ENCODE peak calls at places on chromosomes 1 and 21, in eight cellular contexts. Q is breast epithelium, V is stomach, A is fibroblast of lung, F is IMR-90, X is astrocyte, L is uterus, K is right lobe of liver. D is an unnamed sample.

GRCh38 chr1:42957880-42958487 is 684 bp downstream of the SLC2A1 start:
- DNase-seq in Q (peak; percentile 56), V (peak; percentile 46), A (peak; percentile 38), F (peak; percentile 40), X (no peak), L (peak; percentile 45), K (peak; percentile 80), D (peak; percentile 53)

GRCh38 chr1:58755468-58755872 is 28.4 kb downstream of the JUN start:
- DNase-seq in Q (peak; percentile 84), V (peak; percentile 38), A (peak; percentile 99), F (peak; percentile 100), X (peak; percentile 100), L (peak; percentile 67), K (peak; percentile 83), D (no peak)

GRCh38 chr21:44288251-44289110 is 2.8 kb downstream of the AIRE start:
- DNase-seq in Q (no peak), V (no peak), A (no peak), F (no peak), X (no peak), L (no peak), K (no peak), D (peak; percentile 16)

GRCh38 chr1:65104854-65105540 is 43.0 kb upstream of the AK4 start:
- DNase-seq in Q (no peak), V (no peak), A (no peak), F (no peak), X (no peak), L (no peak), K (no peak), D (no peak)

GRCh38 chr1:170309389-170310013 is 163.7 kb downstream of the NTMT2 start:
- DNase-seq in Q (no peak), V (no peak), A (peak; percentile 90), F (peak; percentile 95), X (peak; percentile 97), L (peak; percentile 30), K (no peak), D (peak; percentile 18)

GRCh38 chr21:33967086-33967571 is 51.5 kb upstream of the ATP5PO start:
- DNase-seq in Q (no peak), V (no peak), A (no peak), F (no peak), X (peak; percentile 94), L (no peak), K (no peak), D (no peak)

GRCh38 chr1:168079761-168080160 is 57.0 kb downstream of the GPR161 start:
- DNase-seq in Q (no peak), V (no peak), A (no peak), F (peak; percentile 65), X (peak; percentile 67), L (no peak), K (no peak), D (no peak)

GRCh38 chr21:45074818-45075605 is 632 bp downstream of the ADARB1 start:
- DNase-seq in Q (no peak), V (peak; percentile 26), A (no peak), F (no peak), X (peak; percentile 34), L (no peak), K (peak; percentile 54), D (peak; percentile 10)

GRCh38 chr1:19869929-19870328 is 12.3 kb upstream of the OTUD3 start:
- DNase-seq in Q (no peak), V (no peak), A (peak; percentile 21), F (peak; percentile 58), X (peak; percentile 56), L (no peak), K (no peak), D (no peak)

GRCh38 chr1:26234644-26235384 is 814 bp downstream of the CEP85 start:
- DNase-seq in Q (no peak), V (no peak), A (peak; percentile 21), F (peak; percentile 5), X (peak; percentile 27), L (no peak), K (no peak), D (no peak)

GRCh38 chr1:234093741-234094140 is 189.3 kb downstream of the SLC35F3 start:
- DNase-seq in Q (peak; percentile 58), V (no peak), A (no peak), F (no peak), X (no peak), L (peak; percentile 46), K (no peak), D (no peak)

GRCh38 chr1:215567491-215568286 is 585 bp downstream of the KCTD3 start:
- DNase-seq in Q (peak; percentile 40), V (no peak), A (peak; percentile 68), F (peak; percentile 46), X (peak; percentile 46), L (peak; percentile 45), K (no peak), D (peak; percentile 53)

GRCh38 chr1:7549693-7550161 is 221.4 kb upstream of the VAMP3 start:
- DNase-seq in Q (no peak), V (no peak), A (no peak), F (peak; percentile 35), X (no peak), L (no peak), K (no peak), D (peak; percentile 13)

GRCh38 chr1:233575450-233575849 is 38.5 kb upstream of the KCNK1 start:
- DNase-seq in Q (no peak), V (no peak), A (no peak), F (no peak), X (no peak), L (no peak), K (no peak), D (no peak)

GRCh38 chr1:84998642-84999280 is 1.8 kb upstream of the MCOLN2 start:
- DNase-seq in Q (no peak), V (peak; percentile 30), A (peak; percentile 14), F (peak; percentile 10), X (no peak), L (no peak), K (no peak), D (no peak)

GRCh38 chr1:167693425-167694045 is 28.2 kb upstream of the MPZL1 start:
- DNase-seq in Q (no peak), V (no peak), A (no peak), F (no peak), X (no peak), L (no peak), K (no peak), D (no peak)

GRCh38 chr1:27026621-27027574 is 14.2 kb upstream of the TENT5B start:
- DNase-seq in Q (peak; percentile 95), V (peak; percentile 75), A (peak; percentile 81), F (peak; percentile 69), X (peak; percentile 76), L (peak; percentile 59), K (no peak), D (no peak)

GRCh38 chr21:32844653-32845443 is 73.3 kb upstream of the PAXBP1 start:
- DNase-seq in Q (no peak), V (no peak), A (peak; percentile 48), F (peak; percentile 43), X (peak; percentile 62), L (no peak), K (no peak), D (no peak)
- TF ChIP-seq CTCF in Q (no peak), V (no peak), A (no peak), F (no peak), X (peak; percentile 7), L (no peak), K (no peak), D (no peak)

DNA sequence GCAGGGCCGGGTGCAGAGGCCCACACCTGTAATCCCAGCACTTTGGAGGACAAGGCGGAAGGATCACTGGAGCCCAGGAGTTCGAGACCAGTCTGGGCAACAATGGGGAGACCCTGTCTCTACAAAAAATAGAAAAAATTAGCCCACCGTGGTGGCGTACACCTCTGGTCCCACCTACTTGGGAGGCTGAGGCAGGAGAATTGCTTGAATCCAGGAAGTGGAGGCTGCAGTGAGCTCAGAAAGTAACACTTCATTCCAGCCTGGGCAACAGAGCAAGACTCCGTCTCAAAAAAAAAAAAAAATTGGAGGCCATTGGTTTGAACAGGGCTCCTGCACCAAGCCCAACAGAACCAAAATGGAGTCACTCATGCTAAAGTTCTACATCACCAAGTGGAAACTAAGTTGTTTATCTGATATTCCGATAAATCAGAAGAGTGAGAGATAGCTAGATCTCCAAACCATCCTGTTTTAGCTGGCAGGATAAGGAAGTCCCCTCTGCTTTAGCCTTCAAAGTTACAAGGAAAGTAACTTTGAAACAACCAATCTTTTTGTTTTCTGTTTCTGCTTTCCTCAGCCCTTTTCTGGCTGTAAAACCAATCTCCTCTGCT is 766 bp upstream of the LSM10 start:
- DNase-seq in Q (no peak), V (no peak), A (no peak), F (no peak), X (no peak), L (no peak), K (no peak), D (no peak)
- H3K4me3 ChIP-seq in Q (no peak overlapping the region), V (no peak overlapping the region), A (no peak overlapping the region), F (no peak overlapping the region), X (peak overlapping the region; percentile 91), L (no peak overlapping the region), K (peak overlapping the region; percentile 84), D (no peak overlapping the region)

DNA sequence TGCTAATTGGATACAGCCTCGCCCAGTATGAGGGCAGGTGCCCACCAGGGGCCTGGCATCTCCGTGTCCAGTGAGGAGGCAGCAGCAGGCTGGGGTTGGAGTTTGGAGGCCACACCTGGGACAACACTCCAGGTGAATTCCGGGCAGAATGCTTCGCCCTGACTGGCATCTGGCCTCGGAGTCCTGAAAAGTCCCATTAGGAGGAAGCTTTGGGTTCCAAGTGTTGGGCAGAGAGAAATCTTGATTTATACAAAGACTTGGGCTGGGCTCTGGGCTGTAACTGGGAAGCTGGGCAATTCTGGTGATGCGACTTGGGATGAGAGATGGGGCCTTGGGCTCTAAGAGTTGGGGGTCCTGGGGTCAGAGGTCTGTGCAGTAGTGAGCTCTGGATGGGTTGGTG is 48.1 kb upstream of the CSF3R start:
- DNase-seq in Q (no peak), V (no peak), A (no peak), F (no peak), X (no peak), L (no peak), K (no peak), D (no peak)
- H3K27me3 ChIP-seq in Q (peaks cover 6% of the 10 kb centered on the region), V (no peaks in the 10 kb centered on the region), A (no peaks in the 10 kb centered on the region), F (no peaks in the 10 kb centered on the region), X (no peaks in the 10 kb centered on the region), L (no peaks in the 10 kb centered on the region), K (no peaks in the 10 kb centered on the region), D (no peaks in the 10 kb centered on the region)

DNA sequence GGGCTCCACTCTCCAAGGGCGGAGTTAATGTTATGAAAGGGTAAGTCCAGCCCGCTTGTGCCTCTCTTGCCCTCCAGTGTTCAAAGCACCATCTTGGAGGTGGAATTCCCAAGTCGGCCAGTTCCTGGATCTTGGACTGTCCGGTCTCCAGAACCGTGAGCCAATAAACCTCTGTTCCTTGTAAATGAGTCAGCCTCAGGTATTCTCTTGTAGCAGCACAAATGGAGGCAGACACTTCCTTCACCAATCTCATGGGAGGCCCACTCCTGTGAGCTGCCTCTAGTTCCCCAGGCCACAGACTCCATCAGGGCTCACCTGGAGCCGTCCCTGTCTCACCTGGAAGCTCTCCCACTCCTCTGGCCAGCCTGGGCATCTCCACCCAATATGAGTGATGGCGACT is 15.5 kb downstream of the IBA57 start:
- DNase-seq in Q (no peak), V (no peak), A (no peak), F (no peak), X (no peak), L (no peak), K (no peak), D (no peak)
- TF ChIP-seq CTCF in Q (no peak), V (no peak), A (no peak), F (no peak), X (no peak), L (no peak), K (no peak), D (no peak)

D was measured in pancreas.